ENCODE peak calls at places on chromosomes 7 and 10, in ten cellular contexts. One of them, this sample, is unnamed.

GRCh38 chr7:132779164-132779563 is 202.9 kb upstream of the PLXNA4 start:
- DNase-seq in Calu3: no peak
- DNase-seq in left ventricle myocardium superior: no peak
- DNase-seq in stimulated activated CD8-positive, alpha-beta memory T cell treated with anti-CD3 and anti-CD28 coated beads, Interleukin-15, amount 100 ng/mL, for 24 hours: no peak
- DNase-seq in Caki2: no peak
- DNase-seq in dorsolateral prefrontal cortex: no peak
- DNase-seq in K562: no peak
- DNase-seq in mucosa of gallbladder: no peak
- DNase-seq in astrocyte of the spinal cord: no peak
- DNase-seq in WTC11: no peak
- DNase-seq in this sample: no peak

GRCh38 chr10:86795353-86795752 is 38.9 kb downstream of the BMPR1A start:
- DNase-seq in Calu3: no peak
- DNase-seq in left ventricle myocardium superior: no peak
- DNase-seq in stimulated activated CD8-positive, alpha-beta memory T cell treated with anti-CD3 and anti-CD28 coated beads, Interleukin-15, amount 100 ng/mL, for 24 hours: no peak
- DNase-seq in Caki2: no peak
- DNase-seq in dorsolateral prefrontal cortex: no peak
- DNase-seq in K562: no peak
- DNase-seq in mucosa of gallbladder: no peak
- DNase-seq in astrocyte of the spinal cord: peak
- DNase-seq in WTC11: no peak
- DNase-seq in this sample: peak

GRCh38 chr10:118343549-118343948 is 1.4 kb upstream of the FAM204A start:
- DNase-seq in Calu3: no peak
- DNase-seq in left ventricle myocardium superior: no peak
- DNase-seq in stimulated activated CD8-positive, alpha-beta memory T cell treated with anti-CD3 and anti-CD28 coated beads, Interleukin-15, amount 100 ng/mL, for 24 hours: no peak
- DNase-seq in Caki2: no peak
- DNase-seq in dorsolateral prefrontal cortex: no peak
- DNase-seq in K562: no peak
- DNase-seq in mucosa of gallbladder: no peak
- DNase-seq in astrocyte of the spinal cord: no peak
- DNase-seq in WTC11: no peak
- DNase-seq in this sample: no peak

GRCh38 chr7:91826377-91826776 is 54.1 kb downstream of the MTERF1 start:
- DNase-seq in Calu3: no peak
- DNase-seq in left ventricle myocardium superior: no peak
- DNase-seq in stimulated activated CD8-positive, alpha-beta memory T cell treated with anti-CD3 and anti-CD28 coated beads, Interleukin-15, amount 100 ng/mL, for 24 hours: no peak
- DNase-seq in Caki2: no peak
- DNase-seq in dorsolateral prefrontal cortex: no peak
- DNase-seq in K562: no peak
- DNase-seq in mucosa of gallbladder: no peak
- DNase-seq in astrocyte of the spinal cord: peak
- DNase-seq in WTC11: no peak
- DNase-seq in this sample: no peak

GRCh38 chr7:85239114-85239513 is 52.3 kb upstream of the SEMA3D start:
- DNase-seq in Calu3: no peak
- DNase-seq in left ventricle myocardium superior: no peak
- DNase-seq in stimulated activated CD8-positive, alpha-beta memory T cell treated with anti-CD3 and anti-CD28 coated beads, Interleukin-15, amount 100 ng/mL, for 24 hours: no peak
- DNase-seq in Caki2: no peak
- DNase-seq in dorsolateral prefrontal cortex: no peak
- DNase-seq in K562: no peak
- DNase-seq in mucosa of gallbladder: no peak
- DNase-seq in astrocyte of the spinal cord: no peak
- DNase-seq in WTC11: no peak
- DNase-seq in this sample: no peak

GRCh38 chr10:43131906-43132305 is 6.3 kb upstream of the CSGALNACT2 start:
- DNase-seq in Calu3: no peak
- DNase-seq in left ventricle myocardium superior: no peak
- DNase-seq in stimulated activated CD8-positive, alpha-beta memory T cell treated with anti-CD3 and anti-CD28 coated beads, Interleukin-15, amount 100 ng/mL, for 24 hours: no peak
- DNase-seq in Caki2: no peak
- DNase-seq in dorsolateral prefrontal cortex: no peak
- DNase-seq in K562: no peak
- DNase-seq in mucosa of gallbladder: no peak
- DNase-seq in astrocyte of the spinal cord: no peak
- DNase-seq in WTC11: no peak
- DNase-seq in this sample: no peak

GRCh38 chr10:124093076-124093773 is at the start of gene CHST15:
- DNase-seq in Calu3: peak
- DNase-seq in left ventricle myocardium superior: peak
- DNase-seq in stimulated activated CD8-positive, alpha-beta memory T cell treated with anti-CD3 and anti-CD28 coated beads, Interleukin-15, amount 100 ng/mL, for 24 hours: no peak
- DNase-seq in Caki2: peak
- DNase-seq in dorsolateral prefrontal cortex: peak
- DNase-seq in K562: no peak
- DNase-seq in mucosa of gallbladder: peak
- DNase-seq in astrocyte of the spinal cord: peak
- DNase-seq in WTC11: peak
- DNase-seq in this sample: no peak

GRCh38 chr10:95526066-95526465 is 35.1 kb downstream of the SORBS1 start:
- DNase-seq in Calu3: no peak
- DNase-seq in left ventricle myocardium superior: no peak
- DNase-seq in stimulated activated CD8-positive, alpha-beta memory T cell treated with anti-CD3 and anti-CD28 coated beads, Interleukin-15, amount 100 ng/mL, for 24 hours: no peak
- DNase-seq in Caki2: no peak
- DNase-seq in dorsolateral prefrontal cortex: no peak
- DNase-seq in K562: no peak
- DNase-seq in mucosa of gallbladder: no peak
- DNase-seq in astrocyte of the spinal cord: no peak
- DNase-seq in WTC11: no peak
- DNase-seq in this sample: no peak

GRCh38 chr10:66747451-66747850 is 178.4 kb upstream of the LRRTM3 start:
- DNase-seq in Calu3: peak
- DNase-seq in left ventricle myocardium superior: no peak
- DNase-seq in stimulated activated CD8-positive, alpha-beta memory T cell treated with anti-CD3 and anti-CD28 coated beads, Interleukin-15, amount 100 ng/mL, for 24 hours: no peak
- DNase-seq in Caki2: peak
- DNase-seq in dorsolateral prefrontal cortex: no peak
- DNase-seq in K562: no peak
- DNase-seq in mucosa of gallbladder: no peak
- DNase-seq in astrocyte of the spinal cord: peak
- DNase-seq in WTC11: no peak
- DNase-seq in this sample: no peak